ENCODE peak calls at places on chromosomes 1 and 21, in six cellular contexts. J, R, O, L, V and B are unnamed samples.

GRCh38 chr1:119687391-119688079 is 24.2 kb upstream of the PHGDH start:
- DNase-seq in R (no peak), O (no peak), V (no peak), L (no peak), J (peak), B (no peak)

GRCh38 chr1:161200421-161200991 is 1.7 kb upstream of the ADAMTS4 start:
- DNase-seq in O (no peak), L (no peak), R (no peak), V (no peak), J (peak), B (no peak)

GRCh38 chr1:240414237-240414636 is 197.7 kb downstream of the GREM2 start:
- DNase-seq in R (no peak), L (peak), O (no peak), V (no peak), J (peak), B (no peak)

GRCh38 chr1:28111157-28111556 is 22.7 kb upstream of the EYA3 start:
- DNase-seq in R (no peak), L (no peak), V (no peak), O (no peak), J (no peak), B (no peak)

GRCh38 chr1:108080448-108080847 is 115.5 kb upstream of the VAV3 start:
- DNase-seq in L (no peak), V (no peak), R (no peak), O (peak), J (no peak), B (no peak)

GRCh38 chr1:100708476-100709062 is 11.0 kb upstream of the VCAM1 start:
- DNase-seq in O (no peak), V (no peak), J (peak), R (peak), L (peak), B (no peak)

GRCh38 chr1:235027076-235027861 is 101.4 kb downstream of the TOMM20 start:
- DNase-seq in O (no peak), L (no peak), J (no peak), V (no peak), R (no peak), B (no peak)

GRCh38 chr1:14924012-14924452 is 229.5 kb upstream of the TMEM51 start:
- DNase-seq in R (peak), V (no peak), L (peak), J (peak), O (peak), B (peak)

GRCh38 chr1:149844096-149844495 is 55.3 kb upstream of the BOLA1 start:
- DNase-seq in R (peak), L (peak), J (peak), V (no peak), O (no peak), B (no peak)

GRCh38 chr1:238252033-238252802 is 361.5 kb upstream of the ZP4 start:
- DNase-seq in J (peak), V (no peak), L (peak), O (peak), R (peak), B (peak)

GRCh38 chr1:164659621-164660414 is 100.8 kb downstream of the PBX1 start:
- DNase-seq in J (no peak), O (no peak), V (no peak), R (no peak), L (no peak), B (no peak)

GRCh38 chr21:34582506-34583150 is 32.3 kb downstream of the RCAN1 start:
- DNase-seq in R (peak), L (peak), V (no peak), J (peak), O (no peak), B (peak)

GRCh38 chr1:65119951-65120350 is 28.1 kb upstream of the AK4 start:
- DNase-seq in L (peak), R (no peak), V (peak), J (no peak), O (no peak), B (no peak)

GRCh38 chr1:119219711-119220110 is 79.3 kb upstream of the WARS2 start:
- DNase-seq in R (no peak), L (no peak), J (no peak), V (no peak), O (no peak), B (no peak)

GRCh38 chr1:172394167-172394751 is 26.2 kb upstream of the C1orf105 start:
- DNase-seq in O (peak), V (no peak), L (peak), J (no peak), R (peak), B (no peak)

GRCh38 chr1:225766967-225767413 is 10.6 kb upstream of the SRP9 start:
- DNase-seq in V (peak), O (no peak), J (peak), R (peak), L (peak), B (peak)

DNA sequence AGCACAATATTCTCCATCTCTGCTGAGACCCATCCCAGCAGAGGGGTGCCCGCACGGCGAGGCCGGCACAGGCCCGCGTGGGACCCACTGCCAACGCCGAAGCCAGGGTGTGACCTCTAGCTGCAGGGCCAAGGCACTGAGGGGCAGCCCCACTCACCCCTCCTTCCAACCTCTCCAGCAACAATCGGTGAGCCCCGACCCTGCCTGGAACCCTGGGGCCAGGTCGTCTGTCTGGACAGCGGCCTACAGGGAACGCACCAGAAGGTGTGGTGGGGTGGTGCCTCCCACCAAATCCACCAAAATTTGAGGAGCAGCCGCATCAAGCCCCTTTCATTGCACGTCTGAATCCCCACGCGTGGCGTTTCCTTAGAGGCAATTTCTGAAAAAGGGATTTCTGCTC is 63.0 kb upstream of the ADARB1 start:
- DNase-seq in L (no peak), R (no peak), O (no peak), V (no peak), J (no peak), B (no peak)
- H3K4me3 ChIP-seq in L (no peak), R (no peak), O (no peak), V (no peak), J (no peak), B (no peak)

DNA sequence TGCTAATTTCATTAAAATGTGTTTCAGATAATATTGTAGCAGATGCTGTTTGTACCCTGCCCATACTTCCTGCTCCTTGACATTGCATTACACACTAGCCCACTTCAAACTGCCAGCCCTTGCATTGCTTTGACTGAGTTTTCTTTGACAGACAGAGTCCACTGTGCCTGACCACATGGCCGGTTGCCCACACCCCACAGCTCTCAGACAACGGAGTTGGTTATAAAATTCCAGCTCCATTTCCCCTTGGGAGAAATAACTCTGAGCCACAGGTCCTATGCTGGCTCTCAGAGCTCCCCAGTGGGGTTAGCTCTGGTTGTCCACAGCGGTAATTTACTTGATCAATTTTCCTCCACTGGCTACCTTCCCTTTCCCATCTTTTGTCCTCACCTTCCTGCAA is 114.4 kb upstream of the SLC44A3 start:
- DNase-seq in L (no peak), V (no peak), R (no peak), J (no peak), O (no peak), B (peak)
- H3K4me3 ChIP-seq in L (no peak), V (no peak), R (no peak), J (no peak), O (no peak), B (no peak)

DNA sequence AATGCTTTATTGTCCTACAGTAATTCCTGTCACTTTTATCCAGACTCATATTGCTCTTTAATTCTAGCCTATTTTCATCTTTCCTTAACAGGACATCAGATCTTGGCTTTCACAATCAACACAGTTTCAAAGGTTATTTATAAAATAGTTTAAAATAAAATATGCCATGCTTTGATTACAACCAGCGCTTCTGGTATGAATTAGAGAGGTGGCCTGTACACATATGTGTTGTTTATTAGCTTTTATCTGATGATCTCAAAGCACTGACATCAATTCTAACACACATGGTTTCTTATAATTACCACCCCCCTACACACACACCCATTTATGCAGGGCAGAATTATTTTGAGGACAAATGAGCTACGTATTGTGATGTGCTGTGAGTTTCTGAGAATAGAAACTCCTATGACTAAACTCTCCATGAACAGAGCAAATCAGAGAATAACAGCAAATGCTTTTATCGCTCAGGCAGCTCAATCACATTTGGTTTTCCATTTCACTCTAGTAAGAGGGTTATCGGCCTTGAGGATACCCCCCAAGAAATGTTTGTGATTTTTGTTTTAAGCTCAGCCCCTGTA is 18.0 kb downstream of the CD247 start:
- DNase-seq in J (no peak), V (no peak), O (peak), L (no peak), R (no peak), B (no peak)
- H3K4me3 ChIP-seq in J (no peak), V (no peak), O (no peak), L (no peak), R (no peak), B (no peak)

DNA sequence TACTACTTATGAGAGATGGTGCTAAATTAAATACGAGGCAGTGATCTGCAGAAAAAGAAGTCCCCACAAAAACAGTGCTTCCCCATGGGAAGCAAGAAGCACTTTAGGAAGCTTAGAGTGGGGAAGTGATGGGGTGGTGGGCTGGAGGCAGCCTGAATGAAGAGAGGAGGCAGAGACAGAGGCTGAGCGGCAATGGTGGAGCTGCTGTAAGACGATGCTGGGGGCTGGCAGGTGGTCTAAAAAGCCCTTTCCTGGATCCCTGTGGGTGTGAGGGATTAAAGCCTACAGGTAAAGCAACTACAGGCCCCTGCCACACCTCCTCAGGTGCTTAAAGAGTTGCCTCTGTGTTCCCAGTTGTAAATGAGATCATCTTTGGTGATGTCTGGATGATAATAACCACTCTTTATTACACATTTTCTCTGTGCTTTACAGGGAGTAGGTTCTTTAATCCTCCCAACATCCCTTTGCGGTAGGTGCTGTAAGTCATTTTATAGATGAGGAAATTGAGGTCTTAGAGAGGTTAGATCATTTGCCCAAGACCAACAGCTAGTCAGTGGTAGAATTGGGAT is 39.2 kb downstream of the CNN3 start:
- DNase-seq in R (no peak), V (no peak), O (no peak), L (no peak), J (no peak), B (no peak)
- H3K4me3 ChIP-seq in R (no peak), V (no peak), O (no peak), L (no peak), J (no peak), B (no peak)

GRCh38 chr1:25798666-25799345 is 1.2 kb upstream of the SELENON start:
- DNase-seq in J (no peak), L (no peak), R (no peak), O (no peak), V (no peak), B (no peak)
- H3K4me3 ChIP-seq in J (no peak), L (no peak), R (no peak), O (no peak), V (no peak), B (no peak)

DNA sequence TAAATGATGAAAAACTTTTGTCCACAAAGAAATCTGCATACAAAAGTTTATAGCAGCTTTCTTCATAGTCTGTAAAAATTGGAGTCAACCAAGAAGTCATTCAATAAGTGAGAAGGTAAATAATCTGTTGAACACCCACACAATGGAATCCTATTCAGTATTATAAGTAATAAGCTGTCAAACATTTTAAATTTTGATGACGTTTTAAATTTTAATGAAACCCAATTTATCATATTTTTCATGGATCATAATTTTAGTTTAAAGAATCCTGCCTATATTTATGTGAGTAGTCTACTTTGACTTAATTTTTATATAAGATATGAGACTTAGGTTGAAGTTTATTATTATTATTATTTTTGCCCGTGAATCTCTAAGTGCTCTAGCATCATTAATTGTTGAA is 20.0 kb downstream of the OR10J1 start:
- DNase-seq in R (no peak), J (no peak), L (no peak), V (no peak), O (no peak), B (no peak)
- H3K4me3 ChIP-seq in R (no peak), J (no peak), L (no peak), V (no peak), O (no peak), B (no peak)

GRCh38 chr1:228403231-228403631 is 3.4 kb downstream of the TRIM11 start:
- DNase-seq in O (no peak), V (no peak), L (no peak), J (no peak), R (no peak), B (no peak)
- H3K4me3 ChIP-seq in O (no peak), V (no peak), L (no peak), J (no peak), R (no peak), B (no peak)

GRCh38 chr1:11783556-11783955 is 21.6 kb downstream of the C1orf167 start:
- DNase-seq in V (no peak), J (no peak), O (no peak), R (no peak), L (no peak), B (no peak)

GRCh38 chr1:11787251-11787803 is 18.4 kb downstream of the MTHFR start:
- DNase-seq in R (peak), L (peak), O (no peak), V (no peak), J (peak), B (no peak)

GRCh38 chr1:11786168-11786567 is 19.6 kb downstream of the MTHFR start:
- DNase-seq in J (no peak), L (no peak), R (no peak), O (no peak), V (no peak), B (no peak)

GRCh38 chr1:11784256-11784992 is 21.3 kb downstream of the MTHFR start:
- DNase-seq in J (no peak), L (no peak), R (no peak), V (no peak), O (no peak), B (no peak)

GRCh38 chr1:11784993-11785769 is 20.6 kb downstream of the MTHFR start:
- DNase-seq in V (no peak), O (peak), R (peak), J (peak), L (peak), B (no peak)
- H3K4me3 ChIP-seq in V (peak), O (peak), R (peak), J (peak), L (no peak), B (peak)

DNA sequence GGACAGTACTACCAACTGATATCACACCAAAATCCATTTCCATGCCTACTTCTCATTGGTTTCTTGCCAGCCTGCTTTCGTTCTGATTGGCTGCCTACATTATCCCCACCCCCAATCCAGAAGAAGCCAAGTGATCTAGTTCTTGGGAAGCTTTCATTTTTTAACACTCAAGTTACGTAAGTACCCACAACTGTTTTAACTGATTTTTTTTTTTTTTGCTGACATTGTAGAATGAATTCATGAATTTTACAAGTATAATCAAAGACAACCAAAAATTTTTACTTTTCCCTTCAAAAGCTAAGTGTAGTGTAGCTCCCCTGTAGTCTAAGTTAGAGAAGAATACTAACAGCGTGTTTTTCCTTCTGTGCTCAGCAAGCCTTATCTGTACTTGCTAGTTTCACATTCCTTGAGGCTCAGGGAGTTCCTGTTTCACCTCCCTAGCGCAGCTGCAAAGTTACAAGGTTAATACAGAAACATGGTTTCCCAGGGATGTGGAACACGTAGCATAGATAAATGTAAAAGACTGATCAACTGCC is at the start of gene SLC9C2:
- DNase-seq in J (peak), O (no peak), L (peak), V (no peak), R (peak), B (no peak)
- H3K4me3 ChIP-seq in J (peak), O (no peak), L (peak), V (no peak), R (no peak), B (no peak)

DNA sequence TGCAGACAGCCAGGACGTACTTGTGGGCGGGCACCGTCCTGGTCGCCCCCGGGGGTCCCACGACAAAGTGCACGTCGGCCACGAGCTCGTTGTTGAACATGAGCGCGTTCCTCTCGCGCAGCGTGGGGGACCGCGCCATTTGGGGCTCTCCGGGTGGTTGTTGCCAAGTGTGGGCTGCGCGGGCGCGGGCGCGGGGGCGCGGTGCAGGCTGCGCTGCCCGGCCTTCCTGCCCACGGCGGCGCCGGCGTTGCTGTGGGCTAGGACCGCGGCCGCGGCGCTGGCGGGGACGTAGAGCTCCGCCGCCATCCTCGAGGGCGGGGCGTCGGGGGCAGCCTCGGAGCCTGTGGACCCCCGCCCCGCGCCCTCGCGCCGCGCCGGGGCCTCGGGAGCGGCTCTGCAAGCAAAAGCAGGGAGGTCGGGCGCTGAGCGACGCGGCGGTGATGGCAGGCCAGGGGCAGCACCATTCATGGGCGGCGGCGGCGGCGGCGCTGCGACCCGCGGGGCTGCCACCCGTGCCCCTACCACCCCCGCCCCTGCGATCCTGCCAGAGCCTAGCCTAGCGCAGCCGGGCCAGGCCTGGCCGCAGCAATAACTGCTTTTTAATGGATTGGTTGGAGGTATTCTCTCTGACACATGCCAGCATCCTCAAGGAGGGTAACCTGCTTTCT is 10.4 kb downstream of the CNR2 start:
- DNase-seq in L (no peak), J (no peak), R (no peak), O (no peak), V (no peak), B (no peak)
- H3K4me3 ChIP-seq in L (peak), J (no peak), R (no peak), O (no peak), V (no peak), B (peak)